ENCODE peak calls at places on chromosomes 4 and X, in nine cellular contexts. One of them, this sample, is unnamed.

GRCh38 chr4:41287852-41288251 is 31.1 kb downstream of the UCHL1 start:
- DNase-seq in GM12878: no peak
- DNase-seq in IMR-90: no peak
- DNase-seq in HCT116: no peak
- DNase-seq in heart left ventricle: no peak
- DNase-seq in stomach: no peak
- DNase-seq in vagina: no peak
- DNase-seq in Peyer's patch: no peak
- DNase-seq in NB4: no peak
- DNase-seq in this sample: no peak

GRCh38 chrX:51641421-51642021 is 22.8 kb upstream of the CENPVL3 start:
- DNase-seq in GM12878: no peak
- DNase-seq in IMR-90: peak
- DNase-seq in heart left ventricle: no peak
- DNase-seq in HCT116: peak
- DNase-seq in NB4: peak
- DNase-seq in stomach: no peak
- DNase-seq in Peyer's patch: no peak
- DNase-seq in vagina: no peak
- DNase-seq in this sample: no peak

GRCh38 chr4:156970501-156971167 is 965 bp downstream of the PDGFC start:
- DNase-seq in HCT116: no peak
- DNase-seq in vagina: no peak
- DNase-seq in IMR-90: peak
- DNase-seq in NB4: no peak
- DNase-seq in stomach: peak
- DNase-seq in Peyer's patch: no peak
- DNase-seq in heart left ventricle: peak
- DNase-seq in GM12878: no peak
- DNase-seq in this sample: peak

GRCh38 chrX:6026980-6027379 is 201.7 kb downstream of the NLGN4X start:
- DNase-seq in Peyer's patch: no peak
- DNase-seq in NB4: no peak
- DNase-seq in IMR-90: no peak
- DNase-seq in HCT116: no peak
- DNase-seq in vagina: no peak
- DNase-seq in GM12878: no peak
- DNase-seq in stomach: no peak
- DNase-seq in heart left ventricle: no peak
- DNase-seq in this sample: no peak

GRCh38 chr4:63620271-63620670 is 789.0 kb downstream of the TECRL start:
- DNase-seq in GM12878: no peak
- DNase-seq in vagina: no peak
- DNase-seq in heart left ventricle: no peak
- DNase-seq in Peyer's patch: no peak
- DNase-seq in HCT116: no peak
- DNase-seq in NB4: no peak
- DNase-seq in IMR-90: no peak
- DNase-seq in stomach: no peak
- DNase-seq in this sample: no peak

GRCh38 chrX:138711399-138712347 is at the start of gene FGF13:
- DNase-seq in HCT116: no peak
- DNase-seq in Peyer's patch: no peak
- DNase-seq in vagina: no peak
- DNase-seq in heart left ventricle: peak
- DNase-seq in IMR-90: no peak
- DNase-seq in GM12878: no peak
- DNase-seq in stomach: peak
- DNase-seq in NB4: peak
- DNase-seq in this sample: no peak

GRCh38 chrX:149374751-149375150 is 130.4 kb downstream of the IDS start:
- DNase-seq in HCT116: no peak
- DNase-seq in GM12878: no peak
- DNase-seq in IMR-90: no peak
- DNase-seq in vagina: no peak
- DNase-seq in stomach: no peak
- DNase-seq in Peyer's patch: no peak
- DNase-seq in heart left ventricle: no peak
- DNase-seq in NB4: no peak
- DNase-seq in this sample: no peak

GRCh38 chr4:91488946-91489345 is 814.8 kb upstream of the GRID2 start:
- DNase-seq in stomach: no peak
- DNase-seq in IMR-90: no peak
- DNase-seq in heart left ventricle: no peak
- DNase-seq in GM12878: no peak
- DNase-seq in vagina: no peak
- DNase-seq in Peyer's patch: no peak
- DNase-seq in NB4: no peak
- DNase-seq in HCT116: no peak
- DNase-seq in this sample: no peak

DNA sequence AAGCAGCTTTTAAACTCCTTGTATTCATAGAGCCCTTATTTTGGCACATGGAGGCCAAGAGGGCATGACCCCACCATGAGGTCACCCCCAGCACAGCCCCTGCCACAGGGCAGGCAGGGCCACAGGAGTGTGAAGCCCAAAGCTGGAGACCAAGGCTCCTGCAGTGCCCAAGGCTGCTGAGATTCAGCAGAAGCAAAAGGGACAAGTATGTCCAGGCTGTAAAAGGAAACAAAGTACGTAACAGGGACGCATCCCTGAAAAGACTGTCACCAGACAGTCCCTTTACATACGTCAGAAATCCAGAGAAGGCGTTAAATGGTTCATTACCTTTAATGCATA is 18.9 kb downstream of the GAK start:
- DNase-seq in HCT116: no peak
- DNase-seq in vagina: no peak
- DNase-seq in NB4: no peak
- DNase-seq in Peyer's patch: no peak
- DNase-seq in GM12878: no peak
- DNase-seq in stomach: no peak
- DNase-seq in IMR-90: no peak
- DNase-seq in heart left ventricle: no peak
- DNase-seq in this sample: no peak
- TF ChIP-seq POLR2A in HCT116: no peak
- TF ChIP-seq POLR2A in vagina: no peak
- TF ChIP-seq POLR2A in NB4: no peak
- TF ChIP-seq POLR2A in Peyer's patch: no peak
- TF ChIP-seq POLR2A in GM12878: no peak
- TF ChIP-seq POLR2A in stomach: no peak
- TF ChIP-seq POLR2A in IMR-90: no peak
- TF ChIP-seq POLR2A in heart left ventricle: no peak
- TF ChIP-seq POLR2A in this sample: no peak

GRCh38 chr4:55348436-55348835 is 2.4 kb downstream of the SRD5A3 start:
- DNase-seq in vagina: no peak
- DNase-seq in stomach: no peak
- DNase-seq in IMR-90: peak
- DNase-seq in NB4: no peak
- DNase-seq in HCT116: no peak
- DNase-seq in Peyer's patch: no peak
- DNase-seq in heart left ventricle: no peak
- DNase-seq in GM12878: no peak
- DNase-seq in this sample: no peak

GRCh38 chr4:55354648-55355047 is 8.6 kb downstream of the SRD5A3 start:
- DNase-seq in IMR-90: no peak
- DNase-seq in vagina: no peak
- DNase-seq in heart left ventricle: no peak
- DNase-seq in HCT116: no peak
- DNase-seq in GM12878: no peak
- DNase-seq in stomach: no peak
- DNase-seq in Peyer's patch: no peak
- DNase-seq in NB4: no peak
- DNase-seq in this sample: no peak

GRCh38 chr4:55355555-55355954 is 9.5 kb downstream of the SRD5A3 start:
- DNase-seq in stomach: no peak
- DNase-seq in IMR-90: no peak
- DNase-seq in NB4: no peak
- DNase-seq in heart left ventricle: no peak
- DNase-seq in vagina: no peak
- DNase-seq in Peyer's patch: no peak
- DNase-seq in HCT116: no peak
- DNase-seq in GM12878: no peak
- DNase-seq in this sample: no peak

GRCh38 chr4:55347610-55348228 is 1.7 kb downstream of the SRD5A3 start:
- DNase-seq in HCT116: no peak
- DNase-seq in Peyer's patch: no peak
- DNase-seq in heart left ventricle: no peak
- DNase-seq in GM12878: no peak
- DNase-seq in vagina: no peak
- DNase-seq in stomach: no peak
- DNase-seq in IMR-90: no peak
- DNase-seq in NB4: peak
- DNase-seq in this sample: no peak

DNA sequence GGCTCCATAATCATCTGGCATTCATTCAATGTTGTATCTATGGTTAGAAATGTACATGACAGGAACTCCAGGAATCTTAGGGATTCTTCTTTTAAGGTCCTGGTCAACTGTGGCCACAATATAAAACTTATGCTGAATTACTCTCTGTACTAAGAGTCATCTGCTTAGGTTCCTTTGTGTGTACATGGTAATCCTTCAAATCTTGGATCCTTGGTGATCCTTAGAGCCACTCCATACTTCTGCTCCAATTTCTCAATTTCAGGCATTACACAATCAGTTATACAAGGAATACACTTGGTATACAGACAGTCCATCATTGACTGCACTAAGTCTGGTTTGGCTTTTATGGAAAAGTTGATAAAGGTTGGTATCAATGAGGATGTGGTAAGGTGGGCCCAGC is 5.8 kb downstream of the SRD5A3 start:
- DNase-seq in GM12878: no peak
- DNase-seq in IMR-90: no peak
- DNase-seq in stomach: no peak
- DNase-seq in NB4: no peak
- DNase-seq in vagina: no peak
- DNase-seq in HCT116: no peak
- DNase-seq in heart left ventricle: no peak
- DNase-seq in Peyer's patch: no peak
- DNase-seq in this sample: no peak
- TF ChIP-seq CTCF in GM12878: no peak
- TF ChIP-seq CTCF in IMR-90: no peak
- TF ChIP-seq CTCF in stomach: no peak
- TF ChIP-seq CTCF in NB4: no peak
- TF ChIP-seq CTCF in vagina: no peak
- TF ChIP-seq CTCF in HCT116: no peak
- TF ChIP-seq CTCF in heart left ventricle: no peak
- TF ChIP-seq CTCF in Peyer's patch: no peak
- TF ChIP-seq CTCF in this sample: no peak

GRCh38 chr4:2833671-2834000 is 10.0 kb upstream of the ADD1 start:
- DNase-seq in GM12878: no peak
- DNase-seq in IMR-90: no peak
- DNase-seq in heart left ventricle: peak
- DNase-seq in Peyer's patch: no peak
- DNase-seq in stomach: peak
- DNase-seq in vagina: no peak
- DNase-seq in NB4: no peak
- DNase-seq in HCT116: no peak
- DNase-seq in this sample: peak

GRCh38 chr4:2832981-2833670 is 10.5 kb upstream of the ADD1 start:
- DNase-seq in vagina: peak
- DNase-seq in NB4: no peak
- DNase-seq in IMR-90: no peak
- DNase-seq in Peyer's patch: no peak
- DNase-seq in HCT116: no peak
- DNase-seq in stomach: peak
- DNase-seq in GM12878: no peak
- DNase-seq in heart left ventricle: peak
- DNase-seq in this sample: peak

GRCh38 chr4:2830632-2831610 is 12.7 kb upstream of the ADD1 start:
- DNase-seq in stomach: peak
- DNase-seq in vagina: no peak
- DNase-seq in NB4: no peak
- DNase-seq in IMR-90: no peak
- DNase-seq in HCT116: no peak
- DNase-seq in heart left ventricle: peak
- DNase-seq in GM12878: no peak
- DNase-seq in Peyer's patch: no peak
- DNase-seq in this sample: no peak

GRCh38 chr4:2831611-2832308 is 11.9 kb upstream of the ADD1 start:
- DNase-seq in heart left ventricle: peak
- DNase-seq in HCT116: no peak
- DNase-seq in GM12878: no peak
- DNase-seq in NB4: no peak
- DNase-seq in Peyer's patch: no peak
- DNase-seq in IMR-90: no peak
- DNase-seq in vagina: no peak
- DNase-seq in stomach: peak
- DNase-seq in this sample: peak

DNA sequence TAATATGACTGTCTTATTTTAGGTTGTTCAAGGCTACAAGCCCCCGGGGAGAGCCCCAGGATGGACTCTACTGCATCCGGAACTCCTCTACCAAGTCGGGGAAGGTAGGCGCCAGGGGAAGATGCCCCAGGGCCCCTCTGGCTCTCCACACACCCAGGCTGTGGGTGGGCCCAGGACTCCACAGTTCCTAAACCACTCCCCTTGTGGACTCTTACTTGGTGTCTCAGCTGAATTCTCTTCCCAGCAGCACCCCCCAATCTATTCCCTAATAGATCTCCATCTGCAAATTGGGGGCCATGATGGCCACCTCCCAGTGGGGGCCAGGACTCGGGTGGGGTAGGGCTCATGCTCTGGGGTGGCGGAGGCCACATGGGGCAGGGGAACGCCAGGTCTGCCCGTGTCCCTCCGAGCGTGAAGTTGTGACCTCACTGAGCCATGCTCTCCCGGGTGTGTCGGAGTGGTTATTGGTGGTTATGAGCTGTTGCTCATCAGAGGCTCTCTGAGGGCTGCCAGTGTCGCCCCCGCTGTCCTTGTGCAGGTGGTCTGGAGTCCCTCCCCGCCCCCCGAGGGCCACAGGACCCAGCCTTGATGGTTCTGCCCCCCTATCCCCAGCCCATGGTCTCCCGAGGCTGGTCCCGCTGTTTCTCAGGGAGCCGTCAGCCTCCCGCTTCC is 11.2 kb upstream of the ADD1 start:
- DNase-seq in GM12878: no peak
- DNase-seq in NB4: no peak
- DNase-seq in Peyer's patch: peak
- DNase-seq in vagina: no peak
- DNase-seq in stomach: no peak
- DNase-seq in heart left ventricle: peak
- DNase-seq in HCT116: no peak
- DNase-seq in IMR-90: no peak
- DNase-seq in this sample: peak
- TF ChIP-seq POLR2A in GM12878: peak
- TF ChIP-seq POLR2A in NB4: no peak
- TF ChIP-seq POLR2A in Peyer's patch: no peak
- TF ChIP-seq POLR2A in vagina: no peak
- TF ChIP-seq POLR2A in stomach: no peak
- TF ChIP-seq POLR2A in heart left ventricle: no peak
- TF ChIP-seq POLR2A in HCT116: no peak
- TF ChIP-seq POLR2A in IMR-90: no peak
- TF ChIP-seq POLR2A in this sample: no peak

DNA sequence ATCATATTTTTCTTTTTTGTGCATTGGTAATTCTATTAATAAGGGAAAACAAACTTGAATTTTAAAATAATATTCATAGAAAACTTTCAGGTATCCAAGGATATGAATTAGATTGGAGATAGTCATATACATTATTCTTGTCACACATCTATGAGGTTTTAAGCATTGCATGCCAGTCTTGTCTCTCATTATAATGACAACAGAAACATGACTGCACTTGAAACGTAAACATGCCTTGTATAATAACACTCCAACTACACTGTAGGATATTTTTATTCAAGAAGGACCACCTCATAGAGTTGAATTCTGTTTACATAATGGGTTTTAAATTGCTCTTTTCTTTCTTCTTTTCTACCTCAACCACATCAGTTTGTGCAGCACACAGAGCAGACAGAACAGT is 104.5 kb downstream of the DCAF8L2 start:
- DNase-seq in Peyer's patch: no peak
- DNase-seq in HCT116: no peak
- DNase-seq in heart left ventricle: no peak
- DNase-seq in vagina: no peak
- DNase-seq in GM12878: no peak
- DNase-seq in IMR-90: no peak
- DNase-seq in stomach: no peak
- DNase-seq in NB4: no peak
- DNase-seq in this sample: no peak
- TF ChIP-seq CTCF in Peyer's patch: no peak
- TF ChIP-seq CTCF in HCT116: no peak
- TF ChIP-seq CTCF in heart left ventricle: no peak
- TF ChIP-seq CTCF in vagina: no peak
- TF ChIP-seq CTCF in GM12878: no peak
- TF ChIP-seq CTCF in IMR-90: no peak
- TF ChIP-seq CTCF in stomach: no peak
- TF ChIP-seq CTCF in NB4: no peak
- TF ChIP-seq CTCF in this sample: no peak

This sample was measured in lower leg skin.